ENCODE peak calls at places on chromosomes 13 and 19, in four cellular contexts. One of them, this sample, is unnamed.

GRCh38 chr19:45613926-45614725 is 12.1 kb upstream of the GPR4 start:
- DNase-seq in pancreas: peak; percentile 36
- DNase-seq in esophagus squamous epithelium: no peak
- DNase-seq in CD8-positive, alpha-beta memory T cell: no peak
- DNase-seq in this sample: no peak

GRCh38 chr13:49259586-49259985 is 11.9 kb downstream of the CDADC1 start:
- DNase-seq in pancreas: no peak
- DNase-seq in esophagus squamous epithelium: no peak
- DNase-seq in CD8-positive, alpha-beta memory T cell: no peak
- DNase-seq in this sample: no peak

GRCh38 chr13:41457589-41458186 is 338 bp downstream of the RGCC start:
- DNase-seq in pancreas: no peak
- DNase-seq in esophagus squamous epithelium: no peak
- DNase-seq in CD8-positive, alpha-beta memory T cell: no peak
- DNase-seq in this sample: no peak

GRCh38 chr13:83546476-83546875 is 335.8 kb downstream of the SLITRK1 start:
- DNase-seq in esophagus squamous epithelium: no peak
- DNase-seq in pancreas: no peak
- DNase-seq in CD8-positive, alpha-beta memory T cell: no peak
- DNase-seq in this sample: no peak

GRCh38 chr19:51548213-51548651 is 16.8 kb upstream of the SIGLEC6 start:
- DNase-seq in pancreas: no peak
- DNase-seq in esophagus squamous epithelium: no peak
- DNase-seq in CD8-positive, alpha-beta memory T cell: no peak
- DNase-seq in this sample: no peak

GRCh38 chr13:46659413-46660065 is 106.6 kb downstream of the LRCH1 start:
- DNase-seq in CD8-positive, alpha-beta memory T cell: no peak
- DNase-seq in pancreas: no peak
- DNase-seq in esophagus squamous epithelium: no peak
- DNase-seq in this sample: no peak

GRCh38 chr13:29909975-29910674 is 59.7 kb upstream of the UBL3 start:
- DNase-seq in CD8-positive, alpha-beta memory T cell: no peak
- DNase-seq in esophagus squamous epithelium: no peak
- DNase-seq in pancreas: no peak
- DNase-seq in this sample: no peak

GRCh38 chr19:51086153-51086850 is 3.6 kb upstream of the KLK14 start:
- DNase-seq in CD8-positive, alpha-beta memory T cell: no peak
- DNase-seq in esophagus squamous epithelium: no peak
- DNase-seq in pancreas: peak; percentile 91
- DNase-seq in this sample: no peak

GRCh38 chr13:21957833-21958232 is 287.0 kb downstream of the FGF9 start:
- DNase-seq in esophagus squamous epithelium: no peak
- DNase-seq in CD8-positive, alpha-beta memory T cell: no peak
- DNase-seq in pancreas: no peak
- DNase-seq in this sample: no peak

GRCh38 chr13:63463782-63464610 is 2048.3 kb upstream of the PCDH20 start:
- DNase-seq in pancreas: no peak
- DNase-seq in CD8-positive, alpha-beta memory T cell: no peak
- DNase-seq in esophagus squamous epithelium: no peak
- DNase-seq in this sample: no peak

GRCh38 chr19:10653732-10654609 is at the start of gene ILF3:
- DNase-seq in pancreas: peak; percentile 100
- DNase-seq in CD8-positive, alpha-beta memory T cell: peak; percentile 100
- DNase-seq in esophagus squamous epithelium: peak; percentile 99
- DNase-seq in this sample: peak; percentile 100

GRCh38 chr13:75771818-75772217 is 135.7 kb downstream of the LMO7 start:
- DNase-seq in CD8-positive, alpha-beta memory T cell: no peak
- DNase-seq in pancreas: no peak
- DNase-seq in esophagus squamous epithelium: no peak
- DNase-seq in this sample: no peak

GRCh38 chr19:21321996-21322395 is 7.2 kb downstream of the ZNF708 start:
- DNase-seq in pancreas: no peak
- DNase-seq in esophagus squamous epithelium: no peak
- DNase-seq in CD8-positive, alpha-beta memory T cell: no peak
- DNase-seq in this sample: no peak

GRCh38 chr13:113119822-113120189 is 2.8 kb upstream of the F10 start:
- DNase-seq in pancreas: no peak
- DNase-seq in CD8-positive, alpha-beta memory T cell: no peak
- DNase-seq in esophagus squamous epithelium: no peak
- DNase-seq in this sample: no peak

GRCh38 chr19:980133-980998 is 3.8 kb upstream of the WDR18 start:
- DNase-seq in pancreas: peak; percentile 36
- DNase-seq in esophagus squamous epithelium: no peak
- DNase-seq in CD8-positive, alpha-beta memory T cell: no peak
- DNase-seq in this sample: no peak

GRCh38 chr19:19615086-19615485 is 3.4 kb downstream of the PBX4 start:
- DNase-seq in pancreas: no peak
- DNase-seq in esophagus squamous epithelium: no peak
- DNase-seq in CD8-positive, alpha-beta memory T cell: peak; percentile 54
- DNase-seq in this sample: no peak

GRCh38 chr19:49362048-49362925 is at the start of gene TEAD2:
- DNase-seq in esophagus squamous epithelium: no peak
- DNase-seq in CD8-positive, alpha-beta memory T cell: peak; percentile 23
- DNase-seq in pancreas: peak; percentile 64
- DNase-seq in this sample: no peak

GRCh38 chr13:66951426-66951825 is 278.7 kb downstream of the PCDH9 start:
- DNase-seq in CD8-positive, alpha-beta memory T cell: no peak
- DNase-seq in esophagus squamous epithelium: no peak
- DNase-seq in pancreas: no peak
- DNase-seq in this sample: no peak

GRCh38 chr13:28574617-28575142 is 79.8 kb upstream of the FLT1 start:
- DNase-seq in CD8-positive, alpha-beta memory T cell: no peak
- DNase-seq in pancreas: no peak
- DNase-seq in esophagus squamous epithelium: no peak
- DNase-seq in this sample: no peak

GRCh38 chr19:12482505-12482886 is 2.1 kb downstream of the ZNF709 start:
- DNase-seq in esophagus squamous epithelium: no peak
- DNase-seq in pancreas: no peak
- DNase-seq in CD8-positive, alpha-beta memory T cell: no peak
- DNase-seq in this sample: no peak

GRCh38 chr13:83248751-83249150 is 633.5 kb downstream of the SLITRK1 start:
- DNase-seq in pancreas: no peak
- DNase-seq in CD8-positive, alpha-beta memory T cell: no peak
- DNase-seq in esophagus squamous epithelium: no peak
- DNase-seq in this sample: no peak

GRCh38 chr19:43623889-43624670 is 4.7 kb upstream of the ZNF428 start:
- DNase-seq in CD8-positive, alpha-beta memory T cell: no peak
- DNase-seq in esophagus squamous epithelium: no peak
- DNase-seq in pancreas: no peak
- DNase-seq in this sample: no peak

GRCh38 chr19:15584541-15585115 is 30.4 kb upstream of the CYP4F8 start:
- DNase-seq in CD8-positive, alpha-beta memory T cell: peak; percentile 58
- DNase-seq in pancreas: peak; percentile 76
- DNase-seq in esophagus squamous epithelium: no peak
- DNase-seq in this sample: peak; percentile 20

GRCh38 chr13:44211753-44212152 is 161.9 kb upstream of the SERP2 start:
- DNase-seq in CD8-positive, alpha-beta memory T cell: no peak
- DNase-seq in pancreas: no peak
- DNase-seq in esophagus squamous epithelium: no peak
- DNase-seq in this sample: no peak

GRCh38 chr19:54608792-54609191 is 15.4 kb downstream of the LILRA1 start:
- DNase-seq in pancreas: no peak
- DNase-seq in CD8-positive, alpha-beta memory T cell: no peak
- DNase-seq in esophagus squamous epithelium: no peak
- DNase-seq in this sample: no peak

GRCh38 chr13:40617801-40618356 is 48.6 kb downstream of the FOXO1 start:
- DNase-seq in esophagus squamous epithelium: no peak
- DNase-seq in CD8-positive, alpha-beta memory T cell: no peak
- DNase-seq in pancreas: no peak
- DNase-seq in this sample: no peak

GRCh38 chr19:3570619-3571018 is 2.1 kb upstream of the HMG20B start:
- DNase-seq in esophagus squamous epithelium: no peak
- DNase-seq in pancreas: no peak
- DNase-seq in CD8-positive, alpha-beta memory T cell: no peak
- DNase-seq in this sample: no peak

GRCh38 chr19:3563689-3564269 is 6.4 kb upstream of the MFSD12 start:
- DNase-seq in pancreas: no peak
- DNase-seq in esophagus squamous epithelium: no peak
- DNase-seq in CD8-positive, alpha-beta memory T cell: no peak
- DNase-seq in this sample: no peak

GRCh38 chr19:3565177-3565576 is 7.6 kb upstream of the HMG20B start:
- DNase-seq in pancreas: no peak
- DNase-seq in CD8-positive, alpha-beta memory T cell: no peak
- DNase-seq in esophagus squamous epithelium: no peak
- DNase-seq in this sample: no peak
- H3K27ac ChIP-seq in pancreas: no peak overlapping the region
- H3K27ac ChIP-seq in CD8-positive, alpha-beta memory T cell: no peak overlapping the region
- H3K27ac ChIP-seq in esophagus squamous epithelium: no peak overlapping the region
- H3K27ac ChIP-seq in this sample: no peak overlapping the region

GRCh38 chr19:7211191-7211988 is 82.8 kb downstream of the INSR start:
- DNase-seq in esophagus squamous epithelium: no peak
- DNase-seq in CD8-positive, alpha-beta memory T cell: no peak
- DNase-seq in pancreas: peak; percentile 90
- DNase-seq in this sample: no peak

GRCh38 chr19:7216373-7216902 is 77.8 kb downstream of the INSR start:
- DNase-seq in pancreas: no peak
- DNase-seq in esophagus squamous epithelium: no peak
- DNase-seq in CD8-positive, alpha-beta memory T cell: no peak
- DNase-seq in this sample: no peak

GRCh38 chr19:7213628-7214328 is 80.4 kb downstream of the INSR start:
- DNase-seq in CD8-positive, alpha-beta memory T cell: no peak
- DNase-seq in esophagus squamous epithelium: no peak
- DNase-seq in pancreas: no peak
- DNase-seq in this sample: no peak

GRCh38 chr19:7214329-7215089 is 79.7 kb downstream of the INSR start:
- DNase-seq in esophagus squamous epithelium: no peak
- DNase-seq in CD8-positive, alpha-beta memory T cell: no peak
- DNase-seq in pancreas: peak; percentile 37
- DNase-seq in this sample: no peak

DNA sequence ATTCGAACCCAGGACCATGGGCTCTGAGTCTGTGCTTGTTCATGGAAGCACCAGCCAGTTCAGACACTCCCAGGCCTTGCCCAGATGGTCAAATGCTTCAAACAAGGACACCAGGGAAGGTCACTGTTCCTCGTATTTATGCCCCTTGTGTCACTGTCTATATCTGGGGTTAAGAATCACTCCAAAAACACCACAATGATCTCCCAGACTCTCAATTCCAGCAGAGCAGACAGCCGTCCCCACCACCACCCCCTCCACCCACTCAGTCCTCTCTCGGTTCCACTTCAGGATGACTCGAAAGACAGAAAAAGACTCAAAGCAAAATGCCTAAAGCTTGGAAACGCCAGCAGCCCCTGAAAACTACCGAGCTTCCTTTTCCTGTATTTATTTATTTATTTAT is 79.0 kb downstream of the INSR start:
- DNase-seq in CD8-positive, alpha-beta memory T cell: no peak
- DNase-seq in pancreas: no peak
- DNase-seq in esophagus squamous epithelium: no peak
- DNase-seq in this sample: no peak
- H3K4me1 ChIP-seq in CD8-positive, alpha-beta memory T cell: no peaks in the 10 kb centered on the region
- H3K4me1 ChIP-seq in pancreas: peaks cover 45% of the 10 kb centered on the region
- H3K4me1 ChIP-seq in esophagus squamous epithelium: peaks cover 11% of the 10 kb centered on the region
- H3K4me1 ChIP-seq in this sample: peaks cover 8% of the 10 kb centered on the region

GRCh38 chr19:38277549-38277948 is 13.2 kb downstream of the SPINT2 start:
- DNase-seq in pancreas: no peak
- DNase-seq in CD8-positive, alpha-beta memory T cell: no peak
- DNase-seq in esophagus squamous epithelium: no peak
- DNase-seq in this sample: no peak

GRCh38 chr19:38278751-38279150 is 14.4 kb downstream of the SPINT2 start:
- DNase-seq in CD8-positive, alpha-beta memory T cell: no peak
- DNase-seq in pancreas: no peak
- DNase-seq in esophagus squamous epithelium: no peak
- DNase-seq in this sample: no peak

GRCh38 chr19:38280030-38280921 is 15.9 kb downstream of the SPINT2 start:
- DNase-seq in esophagus squamous epithelium: no peak
- DNase-seq in CD8-positive, alpha-beta memory T cell: no peak
- DNase-seq in pancreas: no peak
- DNase-seq in this sample: no peak

GRCh38 chr19:38276942-38277517 is 12.7 kb downstream of the SPINT2 start:
- DNase-seq in CD8-positive, alpha-beta memory T cell: no peak
- DNase-seq in esophagus squamous epithelium: no peak
- DNase-seq in pancreas: no peak
- DNase-seq in this sample: no peak

DNA sequence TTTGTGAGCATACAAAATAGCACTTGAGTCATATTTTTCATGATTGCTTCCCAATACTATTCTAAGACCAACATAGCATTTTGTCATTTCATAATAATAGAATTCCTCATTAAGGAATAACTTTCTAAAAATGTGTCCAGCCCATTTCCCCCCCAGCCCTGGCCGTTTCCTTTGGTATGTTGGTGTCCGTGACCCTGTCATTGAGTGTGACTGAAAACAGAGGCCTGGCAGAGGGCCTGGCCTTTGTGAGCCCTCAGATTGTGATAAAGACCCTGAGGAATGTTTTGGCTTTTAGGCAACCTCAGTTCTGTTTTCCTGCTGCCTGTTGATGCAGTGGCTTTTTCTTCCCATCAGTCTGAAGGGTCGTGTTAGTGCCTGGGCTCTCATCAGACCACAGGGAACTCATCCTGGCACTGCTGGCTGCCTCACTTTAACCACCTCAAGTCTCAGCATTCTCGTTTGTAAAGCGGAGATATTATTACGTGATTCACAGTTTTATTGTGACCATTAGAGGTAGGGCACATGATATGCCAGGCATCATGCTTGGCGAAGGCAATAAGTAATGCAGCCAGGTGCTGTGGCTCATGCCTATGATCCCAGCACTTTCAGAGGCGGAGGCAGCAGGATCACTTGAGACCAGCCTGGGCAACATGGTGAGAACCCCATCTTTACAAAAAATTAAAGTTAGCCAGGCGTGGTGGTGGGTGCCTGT is 13.8 kb downstream of the SPINT2 start:
- DNase-seq in esophagus squamous epithelium: no peak
- DNase-seq in CD8-positive, alpha-beta memory T cell: no peak
- DNase-seq in pancreas: peak; percentile 50
- DNase-seq in this sample: no peak
- H3K27ac ChIP-seq in esophagus squamous epithelium: peak overlapping the region; percentile 85
- H3K27ac ChIP-seq in CD8-positive, alpha-beta memory T cell: no peak overlapping the region
- H3K27ac ChIP-seq in pancreas: peak overlapping the region; percentile 20
- H3K27ac ChIP-seq in this sample: no peak overlapping the region

GRCh38 chr19:3392480-3392879 is 26.1 kb downstream of the NFIC start:
- DNase-seq in CD8-positive, alpha-beta memory T cell: no peak
- DNase-seq in esophagus squamous epithelium: no peak
- DNase-seq in pancreas: no peak
- DNase-seq in this sample: no peak

GRCh38 chr19:3389876-3390361 is 23.5 kb downstream of the NFIC start:
- DNase-seq in esophagus squamous epithelium: no peak
- DNase-seq in pancreas: peak; percentile 70
- DNase-seq in CD8-positive, alpha-beta memory T cell: no peak
- DNase-seq in this sample: no peak

GRCh38 chr19:3387645-3388589 is 21.5 kb downstream of the NFIC start:
- DNase-seq in pancreas: peak; percentile 96
- DNase-seq in CD8-positive, alpha-beta memory T cell: no peak
- DNase-seq in esophagus squamous epithelium: no peak
- DNase-seq in this sample: no peak

GRCh38 chr19:3386447-3387234 is 20.3 kb downstream of the NFIC start:
- DNase-seq in esophagus squamous epithelium: no peak
- DNase-seq in CD8-positive, alpha-beta memory T cell: no peak
- DNase-seq in pancreas: no peak
- DNase-seq in this sample: no peak

DNA sequence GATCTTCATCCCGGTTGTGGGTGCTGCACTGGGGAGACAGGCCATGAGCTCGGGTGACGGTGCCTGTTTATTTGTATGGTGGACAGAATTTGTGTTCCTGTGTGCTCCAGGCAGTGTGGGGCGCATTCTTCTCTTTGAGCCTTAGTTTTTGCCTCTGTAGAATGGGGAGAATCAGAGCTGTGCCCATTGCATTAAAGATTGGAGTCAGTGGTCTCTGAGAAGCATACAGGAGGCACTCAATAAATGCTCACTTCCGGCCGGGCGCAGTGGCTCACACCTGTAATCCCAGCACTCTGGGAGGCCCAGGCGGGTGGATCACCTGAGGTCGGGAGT is 23.0 kb downstream of the NFIC start:
- DNase-seq in pancreas: no peak
- DNase-seq in esophagus squamous epithelium: no peak
- DNase-seq in CD8-positive, alpha-beta memory T cell: no peak
- DNase-seq in this sample: no peak
- H3K4me1 ChIP-seq in pancreas: peaks cover 57% of the 10 kb centered on the region
- H3K4me1 ChIP-seq in esophagus squamous epithelium: peaks cover 68% of the 10 kb centered on the region
- H3K4me1 ChIP-seq in CD8-positive, alpha-beta memory T cell: no peaks in the 10 kb centered on the region
- H3K4me1 ChIP-seq in this sample: peaks cover 3% of the 10 kb centered on the region